ENCODE peak calls at places on chromosomes 5 and 9, in six cellular contexts. One of them, this sample, is unnamed.

GRCh38 chr5:142233083-142234032 is 91.5 kb downstream of the SPRY4 start:
- DNase-seq in mucosa of descending colon: no peak
- DNase-seq in prostate gland: no peak
- DNase-seq in A549: no peak
- DNase-seq in IMR-90: no peak
- DNase-seq in fibroblast of the aortic adventitia: no peak
- DNase-seq in this sample: no peak

GRCh38 chr9:98479967-98480847 is 224.8 kb upstream of the TBC1D2 start:
- DNase-seq in mucosa of descending colon: no peak
- DNase-seq in prostate gland: no peak
- DNase-seq in A549: peak; percentile 49
- DNase-seq in IMR-90: peak; percentile 41
- DNase-seq in fibroblast of the aortic adventitia: no peak
- DNase-seq in this sample: no peak

GRCh38 chr9:134442486-134443168 is 116.4 kb downstream of the RXRA start:
- DNase-seq in mucosa of descending colon: no peak
- DNase-seq in prostate gland: no peak
- DNase-seq in A549: no peak
- DNase-seq in IMR-90: no peak
- DNase-seq in fibroblast of the aortic adventitia: peak; percentile 41
- DNase-seq in this sample: peak; percentile 39

GRCh38 chr5:142118421-142118686 is 9.8 kb downstream of the NDFIP1 start:
- DNase-seq in mucosa of descending colon: no peak
- DNase-seq in prostate gland: no peak
- DNase-seq in A549: no peak
- DNase-seq in IMR-90: no peak
- DNase-seq in fibroblast of the aortic adventitia: no peak
- DNase-seq in this sample: no peak

GRCh38 chr9:123415593-123415930 is 59.6 kb downstream of the CRB2 start:
- DNase-seq in mucosa of descending colon: peak; percentile 37
- DNase-seq in prostate gland: no peak
- DNase-seq in A549: no peak
- DNase-seq in IMR-90: no peak
- DNase-seq in fibroblast of the aortic adventitia: no peak
- DNase-seq in this sample: no peak

GRCh38 chr5:95390812-95391492 is at the start of gene FAM81B:
- DNase-seq in mucosa of descending colon: no peak
- DNase-seq in prostate gland: no peak
- DNase-seq in A549: no peak
- DNase-seq in IMR-90: peak; percentile 5
- DNase-seq in fibroblast of the aortic adventitia: peak; percentile 3
- DNase-seq in this sample: no peak

GRCh38 chr5:751496-751895 is 33.0 kb downstream of the ZDHHC11B start:
- DNase-seq in mucosa of descending colon: no peak
- DNase-seq in prostate gland: no peak
- DNase-seq in A549: no peak
- DNase-seq in IMR-90: no peak
- DNase-seq in fibroblast of the aortic adventitia: no peak
- DNase-seq in this sample: no peak

GRCh38 chr5:130762031-130762430 is 403.0 kb downstream of the HINT1 start:
- DNase-seq in mucosa of descending colon: no peak
- DNase-seq in prostate gland: no peak
- DNase-seq in A549: no peak
- DNase-seq in IMR-90: no peak
- DNase-seq in fibroblast of the aortic adventitia: no peak
- DNase-seq in this sample: peak; percentile 31

GRCh38 chr5:103532116-103532734 is 30.4 kb downstream of the NUDT12 start:
- DNase-seq in mucosa of descending colon: no peak
- DNase-seq in prostate gland: no peak
- DNase-seq in A549: no peak
- DNase-seq in IMR-90: no peak
- DNase-seq in fibroblast of the aortic adventitia: peak; percentile 16
- DNase-seq in this sample: peak; percentile 71

GRCh38 chr9:4305065-4305481 is 5.2 kb upstream of the GLIS3 start:
- DNase-seq in mucosa of descending colon: no peak
- DNase-seq in prostate gland: no peak
- DNase-seq in A549: no peak
- DNase-seq in IMR-90: no peak
- DNase-seq in fibroblast of the aortic adventitia: no peak
- DNase-seq in this sample: no peak

GRCh38 chr5:133741818-133742355 is 129.5 kb upstream of the FSTL4 start:
- DNase-seq in mucosa of descending colon: no peak
- DNase-seq in prostate gland: no peak
- DNase-seq in A549: no peak
- DNase-seq in IMR-90: no peak
- DNase-seq in fibroblast of the aortic adventitia: no peak
- DNase-seq in this sample: no peak

GRCh38 chr5:125274938-125275759 is 528.7 kb upstream of the ZNF608 start:
- DNase-seq in mucosa of descending colon: no peak
- DNase-seq in prostate gland: no peak
- DNase-seq in A549: no peak
- DNase-seq in IMR-90: peak; percentile 24
- DNase-seq in fibroblast of the aortic adventitia: peak; percentile 51
- DNase-seq in this sample: peak; percentile 86

GRCh38 chr9:107390806-107391205 is 98.8 kb downstream of the KLF4 start:
- DNase-seq in mucosa of descending colon: no peak
- DNase-seq in prostate gland: no peak
- DNase-seq in A549: no peak
- DNase-seq in IMR-90: no peak
- DNase-seq in fibroblast of the aortic adventitia: no peak
- DNase-seq in this sample: no peak

GRCh38 chr5:125059255-125060050 is 313.0 kb upstream of the ZNF608 start:
- DNase-seq in mucosa of descending colon: no peak
- DNase-seq in prostate gland: no peak
- DNase-seq in A549: no peak
- DNase-seq in IMR-90: peak; percentile 54
- DNase-seq in fibroblast of the aortic adventitia: no peak
- DNase-seq in this sample: peak; percentile 72

GRCh38 chr5:89849819-89850515 is 559.6 kb downstream of the CETN3 start:
- DNase-seq in mucosa of descending colon: no peak
- DNase-seq in prostate gland: no peak
- DNase-seq in A549: no peak
- DNase-seq in IMR-90: no peak
- DNase-seq in fibroblast of the aortic adventitia: peak; percentile 74
- DNase-seq in this sample: peak; percentile 8

GRCh38 chr5:173850664-173851063 is 37.5 kb upstream of the CPEB4 start:
- DNase-seq in mucosa of descending colon: no peak
- DNase-seq in prostate gland: no peak
- DNase-seq in A549: no peak
- DNase-seq in IMR-90: no peak
- DNase-seq in fibroblast of the aortic adventitia: no peak
- DNase-seq in this sample: no peak

GRCh38 chr9:95131023-95131943 is 186.2 kb downstream of the FANCC start:
- DNase-seq in mucosa of descending colon: no peak
- DNase-seq in prostate gland: peak; percentile 63
- DNase-seq in A549: peak; percentile 72
- DNase-seq in IMR-90: peak; percentile 60
- DNase-seq in fibroblast of the aortic adventitia: peak; percentile 80
- DNase-seq in this sample: peak; percentile 78

GRCh38 chr9:137278061-137278912 is 761 bp downstream of the TOR4A start:
- DNase-seq in mucosa of descending colon: peak; percentile 78
- DNase-seq in prostate gland: no peak
- DNase-seq in A549: no peak
- DNase-seq in IMR-90: no peak
- DNase-seq in fibroblast of the aortic adventitia: no peak
- DNase-seq in this sample: peak; percentile 14

GRCh38 chr9:137275937-137276756 is 1.4 kb upstream of the TOR4A start:
- DNase-seq in mucosa of descending colon: peak; percentile 57
- DNase-seq in prostate gland: no peak
- DNase-seq in A549: no peak
- DNase-seq in IMR-90: no peak
- DNase-seq in fibroblast of the aortic adventitia: no peak
- DNase-seq in this sample: no peak

GRCh38 chr9:137276757-137277328 is 683 bp upstream of the TOR4A start:
- DNase-seq in mucosa of descending colon: peak; percentile 84
- DNase-seq in prostate gland: no peak
- DNase-seq in A549: no peak
- DNase-seq in IMR-90: peak; percentile 38
- DNase-seq in fibroblast of the aortic adventitia: peak; percentile 74
- DNase-seq in this sample: peak; percentile 69

GRCh38 chr9:137278913-137279711 is 1.6 kb downstream of the TOR4A start:
- DNase-seq in mucosa of descending colon: peak; percentile 63
- DNase-seq in prostate gland: no peak
- DNase-seq in A549: no peak
- DNase-seq in IMR-90: no peak
- DNase-seq in fibroblast of the aortic adventitia: no peak
- DNase-seq in this sample: no peak

DNA sequence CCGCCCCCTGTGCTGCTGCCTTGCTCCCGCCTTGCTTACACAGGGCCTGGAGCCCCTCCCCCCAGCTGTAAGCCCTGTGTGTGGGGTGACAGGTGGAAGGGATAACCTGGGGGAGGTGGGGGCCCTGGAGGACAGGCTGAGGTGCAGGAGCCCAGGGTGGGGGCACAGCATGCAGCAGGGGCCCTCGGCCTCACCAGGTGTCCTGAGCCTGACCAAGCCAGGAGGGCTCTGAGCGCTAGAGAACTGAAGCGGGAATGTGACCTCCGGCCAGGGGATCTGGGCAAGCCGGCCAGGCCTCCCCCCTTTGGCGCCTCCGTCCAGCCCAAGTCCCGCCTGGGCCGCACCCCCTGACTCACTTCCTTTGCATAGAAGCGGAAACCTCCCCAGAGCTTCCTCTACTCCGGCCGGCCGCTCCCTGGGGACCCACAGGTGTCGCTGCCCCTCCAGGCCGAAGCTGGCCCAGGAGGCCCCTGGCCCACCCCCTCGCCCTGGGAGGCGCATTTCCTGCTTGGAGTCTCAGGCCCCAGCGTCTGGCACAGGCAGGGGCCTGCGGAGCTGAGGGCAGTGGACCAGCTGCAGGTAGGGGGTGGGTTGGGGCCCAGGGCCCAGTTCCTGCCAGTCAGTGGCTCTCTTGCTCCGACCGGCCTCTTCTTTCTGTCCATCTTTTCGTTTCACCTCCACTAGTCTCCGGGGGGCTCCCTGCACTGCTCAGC is at the start of gene TOR4A:
- DNase-seq in mucosa of descending colon: peak; percentile 95
- DNase-seq in prostate gland: no peak
- DNase-seq in A549: peak; percentile 89
- DNase-seq in IMR-90: peak; percentile 86
- DNase-seq in fibroblast of the aortic adventitia: peak; percentile 84
- DNase-seq in this sample: peak; percentile 78
- TF ChIP-seq CTCF in mucosa of descending colon: peak; percentile 25
- TF ChIP-seq CTCF in prostate gland: no peak
- TF ChIP-seq CTCF in A549: peak; percentile 33
- TF ChIP-seq CTCF in IMR-90: peak; percentile 31
- TF ChIP-seq CTCF in fibroblast of the aortic adventitia: peak; percentile 9
- TF ChIP-seq CTCF in this sample: peak; percentile 15

DNA sequence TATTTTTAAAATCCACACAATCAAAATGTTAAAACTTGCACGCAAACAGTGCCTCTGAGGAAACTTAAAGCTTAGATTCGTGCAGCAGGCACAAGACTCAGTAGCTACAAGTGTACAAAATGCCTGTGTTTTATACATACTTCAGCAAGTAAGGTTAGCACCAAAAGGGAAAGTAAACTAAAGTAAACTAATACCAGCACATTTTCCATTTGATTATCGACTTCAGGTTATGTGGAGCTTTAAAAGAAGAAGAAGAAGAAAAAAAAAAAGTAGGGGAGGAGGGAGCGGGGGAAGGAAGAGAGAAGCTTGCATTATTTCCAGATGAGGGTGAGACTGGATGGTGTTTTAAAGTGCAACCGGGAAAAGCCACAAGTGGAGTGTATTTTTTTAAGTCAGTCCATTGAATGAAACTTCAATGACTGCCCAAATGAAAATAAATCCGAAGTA is 583 bp upstream of the ADAMTS6 start:
- DNase-seq in mucosa of descending colon: no peak
- DNase-seq in prostate gland: no peak
- DNase-seq in A549: no peak
- DNase-seq in IMR-90: peak; percentile 58
- DNase-seq in fibroblast of the aortic adventitia: peak; percentile 76
- DNase-seq in this sample: peak; percentile 71
- H3K4me3 ChIP-seq in mucosa of descending colon: no peak overlapping the region
- H3K4me3 ChIP-seq in prostate gland: peak overlapping the region; percentile 30
- H3K4me3 ChIP-seq in A549: peak overlapping the region; percentile 65
- H3K4me3 ChIP-seq in IMR-90: peak overlapping the region; percentile 88
- H3K4me3 ChIP-seq in fibroblast of the aortic adventitia: peak overlapping the region; percentile 64
- H3K4me3 ChIP-seq in this sample: peak overlapping the region; percentile 64

DNA sequence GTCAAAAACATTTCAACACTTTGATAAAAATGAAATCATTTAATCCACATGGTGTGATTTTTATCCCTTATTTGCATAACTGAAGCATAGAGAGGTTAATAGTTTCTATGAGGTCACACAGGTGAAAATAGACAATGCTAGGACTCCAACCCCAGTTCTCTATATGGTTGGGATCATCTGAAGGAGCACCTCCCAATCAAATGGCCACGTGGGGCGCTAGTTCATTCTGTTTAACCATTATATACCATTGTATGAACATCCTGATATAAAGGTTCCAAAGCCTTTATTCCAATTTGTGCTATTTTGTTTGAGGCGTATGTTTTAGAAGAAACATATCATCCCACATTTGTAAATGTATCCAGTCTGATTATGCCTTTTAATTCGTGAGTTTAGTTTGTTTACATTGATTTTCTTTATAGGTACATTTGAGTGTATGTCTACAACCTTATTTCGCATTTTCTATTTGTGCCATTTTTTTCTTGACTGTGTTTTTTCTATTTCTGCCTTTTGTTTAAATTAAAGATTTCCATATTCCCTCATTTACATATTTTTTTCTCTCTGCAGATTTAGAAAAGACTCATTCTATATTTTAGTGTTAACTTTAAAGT is 1092.0 kb downstream of the MAT2B start:
- DNase-seq in mucosa of descending colon: no peak
- DNase-seq in prostate gland: no peak
- DNase-seq in A549: no peak
- DNase-seq in IMR-90: no peak
- DNase-seq in fibroblast of the aortic adventitia: no peak
- DNase-seq in this sample: no peak
- TF ChIP-seq CTCF in mucosa of descending colon: no peak
- TF ChIP-seq CTCF in prostate gland: no peak
- TF ChIP-seq CTCF in A549: peak; percentile 23
- TF ChIP-seq CTCF in IMR-90: no peak
- TF ChIP-seq CTCF in fibroblast of the aortic adventitia: no peak
- TF ChIP-seq CTCF in this sample: no peak

DNA sequence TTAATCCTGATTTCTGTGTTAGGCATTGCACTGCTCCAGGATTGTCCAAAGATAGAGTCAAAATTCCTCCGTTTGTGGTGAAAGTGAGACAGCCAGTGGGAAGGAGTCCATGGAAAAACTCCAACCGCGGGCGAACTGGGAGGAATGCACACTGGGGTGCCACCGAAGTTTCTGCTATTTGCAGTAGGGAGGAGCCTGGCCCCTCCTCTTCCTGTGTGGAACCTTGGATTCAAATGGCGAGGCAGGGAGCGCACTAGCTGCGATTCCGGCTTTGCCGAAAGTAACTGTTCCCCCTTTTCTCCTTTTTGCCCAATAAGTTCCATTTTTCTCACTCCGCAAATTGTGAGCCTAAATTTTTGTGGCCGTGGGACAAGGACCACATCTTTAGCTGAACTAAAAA is 9.3 kb downstream of the BAAT start:
- DNase-seq in mucosa of descending colon: no peak
- DNase-seq in prostate gland: no peak
- DNase-seq in A549: no peak
- DNase-seq in IMR-90: no peak
- DNase-seq in fibroblast of the aortic adventitia: no peak
- DNase-seq in this sample: no peak
- H3K4me3 ChIP-seq in mucosa of descending colon: no peak overlapping the region
- H3K4me3 ChIP-seq in prostate gland: no peak overlapping the region
- H3K4me3 ChIP-seq in A549: no peak overlapping the region
- H3K4me3 ChIP-seq in IMR-90: no peak overlapping the region
- H3K4me3 ChIP-seq in fibroblast of the aortic adventitia: no peak overlapping the region
- H3K4me3 ChIP-seq in this sample: no peak overlapping the region

This sample was measured in choroid plexus epithelial cell.